ENCODE peak calls at places on chromosomes 1 and 21, in seven cellular contexts. F is NCI-H1092 treated with DMSO at 0.1 percent for 48 hours; D is ovary; Q is stimulated activated CD8-positive, alpha-beta memory T cell treated with anti-CD3 and anti-CD28 coated beads, Interleukin-15, amount 100 ng/mL, for 48 hours; X is aorta; M is endothelial cell of umbilical vein; L is Calu3. S is an unnamed sample.

GRCh38 chr1:199550384-199551067 is 477.0 kb upstream of the NR5A2 start:
- DNase-seq in F (no peak), D (no peak), Q (no peak), X (no peak), M (peak), L (no peak), S (no peak)

GRCh38 chr1:111571987-111572386 is 47.6 kb upstream of the RAP1A start:
- DNase-seq in F (no peak), D (no peak), Q (no peak), X (no peak), M (no peak), L (no peak), S (no peak)

GRCh38 chr1:58786927-58787245 is 3.0 kb upstream of the JUN start:
- DNase-seq in F (no peak), D (no peak), Q (no peak), X (no peak), M (no peak), L (no peak), S (no peak)

GRCh38 chr1:61951731-61952585 is 209.7 kb downstream of the PATJ start:
- DNase-seq in F (no peak), D (no peak), Q (no peak), X (no peak), M (no peak), L (no peak), S (no peak)

GRCh38 chr1:1198423-1199140 is 7.8 kb downstream of the TNFRSF18 start:
- DNase-seq in F (no peak), D (no peak), Q (no peak), X (peak), M (no peak), L (no peak), S (no peak)

GRCh38 chr1:118266436-118266835 is 81.4 kb upstream of the SPAG17 start:
- DNase-seq in F (no peak), D (no peak), Q (no peak), X (no peak), M (no peak), L (no peak), S (no peak)

GRCh38 chr21:35316933-35317332 is 267.8 kb upstream of the RUNX1 start:
- DNase-seq in F (no peak), D (no peak), Q (peak), X (no peak), M (no peak), L (no peak), S (no peak)

GRCh38 chr21:41601573-41602371 is 93.8 kb upstream of the TMPRSS2 start:
- DNase-seq in F (peak), D (no peak), Q (no peak), X (peak), M (no peak), L (no peak), S (no peak)

GRCh38 chr1:11753555-11754208 is 8.3 kb upstream of the C1orf167 start:
- DNase-seq in F (no peak), D (no peak), Q (no peak), X (no peak), M (no peak), L (no peak), S (no peak)

GRCh38 chr1:184056921-184057496 is 5.5 kb downstream of the TSEN15 start:
- DNase-seq in F (no peak), D (no peak), Q (no peak), X (no peak), M (no peak), L (no peak), S (no peak)

GRCh38 chr1:189983156-189983555 is 494.5 kb downstream of the BRINP3 start:
- DNase-seq in F (no peak), D (no peak), Q (no peak), X (no peak), M (no peak), L (no peak), S (no peak)

GRCh38 chr1:78275906-78276690 is 214.7 kb upstream of the PTGFR start:
- DNase-seq in F (no peak), D (no peak), Q (no peak), X (no peak), M (no peak), L (no peak), S (no peak)

GRCh38 chr1:33098371-33098770 is 17.4 kb downstream of the AZIN2 start:
- DNase-seq in F (no peak), D (no peak), Q (no peak), X (no peak), M (no peak), L (no peak), S (peak)

GRCh38 chr1:115052454-115053083 is 22.9 kb downstream of the TSHB start:
- DNase-seq in F (peak), D (peak), Q (peak), X (no peak), M (peak), L (peak), S (peak)

GRCh38 chr1:228830954-228831481 is 95.7 kb downstream of the RHOU start:
- DNase-seq in F (no peak), D (no peak), Q (no peak), X (no peak), M (no peak), L (peak), S (no peak)

GRCh38 chr1:111032295-111032897 is 68.7 kb upstream of the LRIF1 start:
- DNase-seq in F (peak), D (no peak), Q (no peak), X (no peak), M (peak), L (peak), S (peak)